ENCODE peak calls at places on chromosomes 5 and 9, in four cellular contexts. One of them, this sample, is unnamed.

GRCh38 chr9:2787065-2787464 is 56.8 kb downstream of the PUM3 start:
- DNase-seq in HepG2: no peak
- DNase-seq in H1: no peak
- DNase-seq in GM12891: no peak
- DNase-seq in this sample: no peak

GRCh38 chr9:131394464-131395026 is 659 bp downstream of the PRRC2B start:
- DNase-seq in HepG2: no peak
- DNase-seq in H1: peak
- DNase-seq in GM12891: peak
- DNase-seq in this sample: peak

GRCh38 chr9:136578620-136578914 is 32.7 kb upstream of the NOTCH1 start:
- DNase-seq in HepG2: no peak
- DNase-seq in H1: no peak
- DNase-seq in GM12891: no peak
- DNase-seq in this sample: no peak

GRCh38 chr5:72441861-72442540 is 65.2 kb downstream of the ZNF366 start:
- DNase-seq in HepG2: no peak
- DNase-seq in H1: no peak
- DNase-seq in GM12891: no peak
- DNase-seq in this sample: no peak

GRCh38 chr5:17880869-17881268 is 246.6 kb downstream of the TAF11L14 start:
- DNase-seq in HepG2: no peak
- DNase-seq in H1: no peak
- DNase-seq in GM12891: no peak
- DNase-seq in this sample: no peak

GRCh38 chr5:28862860-28863196 is 1824.4 kb upstream of the CDH9 start:
- DNase-seq in HepG2: peak
- DNase-seq in H1: no peak
- DNase-seq in GM12891: no peak
- DNase-seq in this sample: no peak

GRCh38 chr9:28301281-28301680 is 728.0 kb upstream of the C9orf72 start:
- DNase-seq in HepG2: no peak
- DNase-seq in H1: no peak
- DNase-seq in GM12891: no peak
- DNase-seq in this sample: no peak

GRCh38 chr5:135186662-135187522 is 152.9 kb upstream of the PITX1 start:
- DNase-seq in HepG2: no peak
- DNase-seq in H1: peak
- DNase-seq in GM12891: no peak
- DNase-seq in this sample: no peak

GRCh38 chr9:88716636-88717035 is 181.7 kb downstream of the NXNL2 start:
- DNase-seq in HepG2: no peak
- DNase-seq in H1: no peak
- DNase-seq in GM12891: no peak
- DNase-seq in this sample: no peak

GRCh38 chr9:5557606-5558587 is 47.6 kb downstream of the PDCD1LG2 start:
- DNase-seq in HepG2: no peak
- DNase-seq in H1: no peak
- DNase-seq in GM12891: no peak
- DNase-seq in this sample: no peak

GRCh38 chr9:92141144-92142129 is 26.2 kb upstream of the SPTLC1 start:
- DNase-seq in HepG2: no peak
- DNase-seq in H1: peak
- DNase-seq in GM12891: no peak
- DNase-seq in this sample: no peak

GRCh38 chr9:81754245-81754644 is 64.9 kb upstream of the TLE1 start:
- DNase-seq in HepG2: no peak
- DNase-seq in H1: no peak
- DNase-seq in GM12891: no peak
- DNase-seq in this sample: no peak

GRCh38 chr5:142057697-142058056 is 44.9 kb upstream of the GNPDA1 start:
- DNase-seq in HepG2: no peak
- DNase-seq in H1: no peak
- DNase-seq in GM12891: no peak
- DNase-seq in this sample: no peak

GRCh38 chr5:134524826-134525686 is at the start of gene JADE2:
- DNase-seq in HepG2: peak
- DNase-seq in H1: peak
- DNase-seq in GM12891: peak
- DNase-seq in this sample: peak

GRCh38 chr9:76887951-76888350 is 18.0 kb downstream of the PRUNE2 start:
- DNase-seq in HepG2: no peak
- DNase-seq in H1: no peak
- DNase-seq in GM12891: no peak
- DNase-seq in this sample: no peak

GRCh38 chr5:156121234-156121633 is 205.7 kb upstream of the SGCD start:
- DNase-seq in HepG2: no peak
- DNase-seq in H1: no peak
- DNase-seq in GM12891: no peak
- DNase-seq in this sample: no peak

GRCh38 chr5:490116-491094 is 33.8 kb downstream of the SLC9A3 start:
- DNase-seq in HepG2: no peak
- DNase-seq in H1: no peak
- DNase-seq in GM12891: no peak
- DNase-seq in this sample: no peak

GRCh38 chr9:63817622-63818518 is 1467.1 kb downstream of the FOXD4L5 start:
- DNase-seq in HepG2: peak
- DNase-seq in H1: peak
- DNase-seq in GM12891: peak
- DNase-seq in this sample: peak

GRCh38 chr9:124242331-124243194 is 15.2 kb upstream of the NEK6 start:
- DNase-seq in HepG2: no peak
- DNase-seq in H1: peak
- DNase-seq in GM12891: no peak
- DNase-seq in this sample: no peak

GRCh38 chr9:124251188-124251587 is 6.6 kb upstream of the NEK6 start:
- DNase-seq in HepG2: no peak
- DNase-seq in H1: no peak
- DNase-seq in GM12891: no peak
- DNase-seq in this sample: no peak

GRCh38 chr9:124251605-124252366 is 6.0 kb upstream of the NEK6 start:
- DNase-seq in HepG2: no peak
- DNase-seq in H1: no peak
- DNase-seq in GM12891: no peak
- DNase-seq in this sample: no peak

GRCh38 chr9:124248992-124249391 is 8.8 kb upstream of the NEK6 start:
- DNase-seq in HepG2: no peak
- DNase-seq in H1: no peak
- DNase-seq in GM12891: no peak
- DNase-seq in this sample: no peak

GRCh38 chr9:124248066-124248465 is 9.7 kb upstream of the NEK6 start:
- DNase-seq in HepG2: no peak
- DNase-seq in H1: no peak
- DNase-seq in GM12891: no peak
- DNase-seq in this sample: no peak
- TF ChIP-seq POLR2AphosphoS5 in HepG2: no peak
- TF ChIP-seq POLR2AphosphoS5 in H1: no peak
- TF ChIP-seq POLR2AphosphoS5 in GM12891: no peak
- TF ChIP-seq POLR2AphosphoS5 in this sample: no peak

GRCh38 chr9:129549684-129550083 is 71.2 kb downstream of the C9orf50 start:
- DNase-seq in HepG2: no peak
- DNase-seq in H1: no peak
- DNase-seq in GM12891: no peak
- DNase-seq in this sample: no peak

GRCh38 chr9:129549139-129549538 is 71.8 kb downstream of the C9orf50 start:
- DNase-seq in HepG2: peak
- DNase-seq in H1: peak
- DNase-seq in GM12891: no peak
- DNase-seq in this sample: no peak

GRCh38 chr9:129551393-129551973 is 69.4 kb downstream of the C9orf50 start:
- DNase-seq in HepG2: no peak
- DNase-seq in H1: no peak
- DNase-seq in GM12891: no peak
- DNase-seq in this sample: no peak

GRCh38 chr9:129548571-129549135 is 72.2 kb downstream of the C9orf50 start:
- DNase-seq in HepG2: peak
- DNase-seq in H1: peak
- DNase-seq in GM12891: no peak
- DNase-seq in this sample: no peak

GRCh38 chr9:129550199-129550839 is 70.6 kb downstream of the C9orf50 start:
- DNase-seq in HepG2: no peak
- DNase-seq in H1: peak
- DNase-seq in GM12891: no peak
- DNase-seq in this sample: no peak
- TF ChIP-seq POLR2A in HepG2: no peak
- TF ChIP-seq POLR2A in H1: no peak
- TF ChIP-seq POLR2A in GM12891: no peak
- TF ChIP-seq POLR2A in this sample: no peak

GRCh38 chr9:93164085-93164484 is 19.9 kb upstream of the WNK2 start:
- DNase-seq in HepG2: no peak
- DNase-seq in H1: no peak
- DNase-seq in GM12891: no peak
- DNase-seq in this sample: no peak

GRCh38 chr9:93159601-93160418 is 24.1 kb upstream of the WNK2 start:
- DNase-seq in HepG2: peak
- DNase-seq in H1: peak
- DNase-seq in GM12891: peak
- DNase-seq in this sample: peak

GRCh38 chr9:93167185-93167584 is 16.8 kb upstream of the WNK2 start:
- DNase-seq in HepG2: no peak
- DNase-seq in H1: no peak
- DNase-seq in GM12891: no peak
- DNase-seq in this sample: no peak

GRCh38 chr9:93166699-93167098 is 17.2 kb upstream of the WNK2 start:
- DNase-seq in HepG2: no peak
- DNase-seq in H1: no peak
- DNase-seq in GM12891: no peak
- DNase-seq in this sample: no peak

GRCh38 chr9:93161801-93162635 is 21.9 kb upstream of the WNK2 start:
- DNase-seq in HepG2: no peak
- DNase-seq in H1: no peak
- DNase-seq in GM12891: no peak
- DNase-seq in this sample: no peak
- TF ChIP-seq TAF1 in HepG2: no peak
- TF ChIP-seq TAF1 in H1: no peak
- TF ChIP-seq TAF1 in GM12891: no peak
- TF ChIP-seq TAF1 in this sample: no peak

GRCh38 chr9:124884376-124884775 is 22.4 kb downstream of the ARPC5L start:
- DNase-seq in HepG2: no peak
- DNase-seq in H1: no peak
- DNase-seq in GM12891: no peak
- DNase-seq in this sample: no peak

GRCh38 chr9:124881138-124881743 is 19.3 kb downstream of the ARPC5L start:
- DNase-seq in HepG2: no peak
- DNase-seq in H1: no peak
- DNase-seq in GM12891: no peak
- DNase-seq in this sample: no peak

GRCh38 chr9:124879226-124879625 is 17.3 kb downstream of the ARPC5L start:
- DNase-seq in HepG2: no peak
- DNase-seq in H1: no peak
- DNase-seq in GM12891: no peak
- DNase-seq in this sample: no peak

GRCh38 chr9:124880501-124880900 is 18.6 kb downstream of the ARPC5L start:
- DNase-seq in HepG2: no peak
- DNase-seq in H1: peak
- DNase-seq in GM12891: no peak
- DNase-seq in this sample: no peak

GRCh38 chr9:124882221-124882620 is 20.3 kb downstream of the ARPC5L start:
- DNase-seq in HepG2: no peak
- DNase-seq in H1: no peak
- DNase-seq in GM12891: no peak
- DNase-seq in this sample: no peak
- TF ChIP-seq POLR2AphosphoS5 in HepG2: no peak
- TF ChIP-seq POLR2AphosphoS5 in H1: no peak
- TF ChIP-seq POLR2AphosphoS5 in GM12891: no peak
- TF ChIP-seq POLR2AphosphoS5 in this sample: no peak

DNA sequence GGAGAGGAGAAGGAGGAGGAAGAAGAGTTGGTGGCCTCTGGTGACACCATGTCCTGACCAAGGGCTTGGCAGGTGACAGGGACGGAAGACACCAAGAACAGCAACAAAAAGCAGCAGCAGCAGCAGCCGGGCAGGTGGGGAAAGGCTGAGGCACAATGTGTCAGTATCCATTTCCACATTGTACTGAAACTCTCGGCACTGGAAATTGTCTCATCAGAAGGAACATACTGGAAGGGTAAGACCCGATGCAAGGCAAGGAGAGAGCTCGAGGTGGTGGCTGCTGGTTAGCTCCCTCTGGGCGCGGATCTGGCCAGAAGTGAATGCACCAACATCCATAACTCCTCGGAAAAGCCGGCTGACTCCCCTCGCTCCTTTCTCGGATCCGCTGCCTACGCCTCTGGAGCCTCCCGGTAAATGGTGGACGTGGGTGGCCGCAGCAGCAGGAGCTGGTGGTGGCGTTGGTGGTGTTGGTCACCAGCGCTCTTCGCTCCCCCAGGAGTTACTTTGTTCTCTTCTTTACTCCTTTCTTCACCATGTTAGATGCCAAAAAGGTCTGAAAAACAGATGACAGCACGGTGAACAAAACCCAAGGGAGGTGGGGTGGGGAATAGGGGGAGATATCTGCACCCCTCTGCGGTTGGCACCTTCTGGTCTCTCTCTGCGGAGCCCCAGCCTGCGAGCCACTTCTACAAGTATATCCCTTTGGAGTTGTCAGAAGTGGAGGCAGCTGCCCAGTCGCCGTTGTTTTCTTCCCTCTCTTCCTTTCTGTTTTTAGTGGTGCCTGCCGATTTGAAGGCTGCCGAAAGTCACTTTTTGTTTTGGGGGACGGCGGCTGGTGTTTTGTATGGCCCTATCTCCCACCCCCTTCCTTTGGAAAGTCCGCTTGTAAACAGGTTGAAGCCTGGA is 463 bp downstream of the FGF10 start:
- DNase-seq in HepG2: no peak
- DNase-seq in H1: peak
- DNase-seq in GM12891: no peak
- DNase-seq in this sample: no peak
- TF ChIP-seq POLR2A in HepG2: no peak
- TF ChIP-seq POLR2A in H1: no peak
- TF ChIP-seq POLR2A in GM12891: no peak
- TF ChIP-seq POLR2A in this sample: no peak

DNA sequence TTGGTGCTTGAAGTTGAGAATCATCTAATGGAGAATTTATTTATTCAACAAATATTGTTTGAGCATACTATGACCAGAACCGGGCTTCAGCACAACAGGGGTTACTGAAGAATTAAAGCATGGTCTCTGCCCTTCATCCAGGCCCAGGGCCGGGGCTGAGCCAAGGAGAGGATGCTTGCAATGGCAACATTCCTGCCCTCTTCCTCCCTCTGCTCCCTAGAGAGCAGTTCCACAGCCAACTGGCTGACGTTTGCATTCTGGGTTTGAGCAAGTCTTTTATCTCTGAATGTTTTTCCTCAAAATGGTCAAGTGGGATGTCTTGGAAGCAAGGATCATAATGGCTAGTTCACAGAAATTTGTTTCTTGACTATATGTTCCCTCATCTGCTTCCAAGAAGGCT is 80.7 kb downstream of the GLDC start:
- DNase-seq in HepG2: no peak
- DNase-seq in H1: no peak
- DNase-seq in GM12891: no peak
- DNase-seq in this sample: no peak
- TF ChIP-seq TAF1 in HepG2: no peak
- TF ChIP-seq TAF1 in H1: no peak
- TF ChIP-seq TAF1 in GM12891: no peak
- TF ChIP-seq TAF1 in this sample: no peak